ENCODE peak calls at places on chromosomes 5 and 9, in nine cellular contexts. H is posterior vena cava; T is right atrium auricular region; G is germinal center; R is HFF-Myc; X is naive thymus-derived CD8-positive, alpha-beta T cell; Q is GM19239; E is Daoy; S is NCI-H1092 treated with DMSO at 0.1 percent for 48 hours. V is an unnamed sample.

GRCh38 chr9:112174223-112174964 is 703 bp downstream of the SUSD1 start:
- DNase-seq in X (peak), S (peak), G (peak), E (peak), H (peak), Q (peak), T (peak), R (peak), V (peak)

GRCh38 chr9:68978054-68978453 is 35.9 kb downstream of the PRKACG start:
- DNase-seq in T (no peak), Q (no peak), G (no peak), H (no peak), E (no peak), R (no peak), S (no peak), X (no peak), V (no peak)

GRCh38 chr5:40568548-40568947 is 111.2 kb upstream of the PTGER4 start:
- DNase-seq in G (no peak), S (no peak), E (no peak), Q (no peak), R (no peak), X (no peak), T (no peak), H (no peak), V (no peak)

GRCh38 chr5:163596536-163596935 is 91.1 kb downstream of the MAT2B start:
- DNase-seq in G (no peak), E (no peak), H (no peak), S (no peak), R (no peak), X (no peak), Q (no peak), T (no peak), V (no peak)

GRCh38 chr9:109466623-109467590 is 31.2 kb downstream of the PTPN3 start:
- DNase-seq in S (no peak), Q (no peak), E (peak), X (no peak), H (no peak), G (no peak), R (no peak), T (no peak), V (no peak)

GRCh38 chr9:6230037-6230778 is 14.6 kb downstream of the IL33 start:
- DNase-seq in R (no peak), Q (no peak), T (no peak), G (no peak), E (peak), H (no peak), X (no peak), S (no peak), V (no peak)

GRCh38 chr5:86909896-86910295 is 292.2 kb downstream of the COX7C start:
- DNase-seq in E (peak), G (no peak), Q (no peak), T (no peak), S (no peak), R (peak), H (no peak), X (no peak), V (no peak)

GRCh38 chr5:16756692-16757091 is 139.9 kb upstream of the RETREG1 start:
- DNase-seq in R (no peak), G (no peak), S (no peak), T (no peak), X (no peak), E (no peak), H (no peak), Q (no peak), V (no peak)

GRCh38 chr5:62432618-62433064 is 20.1 kb downstream of the IPO11 start:
- DNase-seq in Q (no peak), G (no peak), H (no peak), T (no peak), R (no peak), X (no peak), E (no peak), S (no peak), V (no peak)

GRCh38 chr9:132588501-132589147 is 6.2 kb downstream of the BARHL1 start:
- DNase-seq in G (no peak), H (peak), X (no peak), S (no peak), R (no peak), Q (no peak), E (no peak), T (no peak), V (no peak)

GRCh38 chr5:132830436-132831094 is at the start of gene SHROOM1:
- DNase-seq in T (no peak), R (no peak), S (peak), X (no peak), H (peak), G (peak), Q (peak), E (peak), V (peak)

GRCh38 chr9:113548221-113549041 is 84.9 kb downstream of the RGS3 start:
- DNase-seq in R (no peak), G (no peak), S (no peak), H (peak), Q (no peak), E (peak), T (peak), X (no peak), V (peak)

GRCh38 chr9:121455527-121456239 is 44.0 kb downstream of the GGTA1 start:
- DNase-seq in S (no peak), R (no peak), Q (no peak), E (peak), H (no peak), T (no peak), X (peak), G (no peak), V (no peak)

GRCh38 chr5:155726267-155726666 is 600.7 kb upstream of the SGCD start:
- DNase-seq in S (no peak), H (no peak), E (no peak), R (peak), G (no peak), Q (no peak), X (no peak), T (no peak), V (no peak)

GRCh38 chr5:41629897-41630296 is 119.5 kb upstream of the PLCXD3 start:
- DNase-seq in G (no peak), H (no peak), E (no peak), T (no peak), X (no peak), S (no peak), R (no peak), Q (no peak), V (no peak)

GRCh38 chr5:61289669-61290363 is 42.2 kb upstream of the ZSWIM6 start:
- DNase-seq in T (no peak), X (no peak), Q (no peak), S (no peak), R (no peak), H (no peak), E (no peak), G (no peak), V (no peak)

GRCh38 chr9:123168526-123168925 is 99.9 kb downstream of the STRBP start:
- DNase-seq in R (no peak), T (no peak), X (no peak), G (no peak), Q (no peak), H (no peak), S (no peak), E (no peak), V (no peak)

GRCh38 chr5:16712600-16712999 is 95.8 kb upstream of the RETREG1 start:
- DNase-seq in X (no peak), G (no peak), T (no peak), S (peak), H (no peak), E (no peak), Q (no peak), R (no peak), V (no peak)

GRCh38 chr5:100902406-100903035 is 561 bp downstream of the ST8SIA4 start:
- DNase-seq in Q (no peak), T (no peak), X (no peak), G (no peak), H (no peak), S (peak), R (no peak), E (no peak), V (no peak)

GRCh38 chr5:149274964-149275363 is 3.3 kb downstream of the AFAP1L1 start:
- DNase-seq in H (no peak), Q (no peak), X (no peak), E (no peak), S (no peak), G (no peak), R (no peak), T (no peak), V (no peak)

GRCh38 chr5:140025736-140026135 is 17.4 kb downstream of the NRG2 start:
- DNase-seq in X (no peak), E (no peak), S (no peak), G (no peak), Q (no peak), R (no peak), T (no peak), H (no peak), V (no peak)

GRCh38 chr9:119961774-119962408 is 592.7 kb upstream of the BRINP1 start:
- DNase-seq in Q (peak), X (no peak), E (peak), G (peak), R (no peak), S (no peak), H (no peak), T (no peak), V (no peak)

GRCh38 chr5:79020861-79021561 is 35.9 kb upstream of the ARSB start:
- DNase-seq in R (peak), G (peak), T (no peak), X (peak), S (peak), Q (peak), E (peak), H (peak), V (no peak)

GRCh38 chr5:151432210-151432609 is 15.2 kb upstream of the SLC36A1 start:
- DNase-seq in R (no peak), G (no peak), H (no peak), E (no peak), S (no peak), T (no peak), Q (no peak), X (no peak), V (no peak)

GRCh38 chr5:31408814-31409213 is 123.1 kb downstream of the DROSHA start:
- DNase-seq in E (peak), H (no peak), Q (no peak), G (no peak), T (no peak), R (peak), S (no peak), X (no peak), V (no peak)

GRCh38 chr5:87784869-87785268 is 372.1 kb upstream of the CCNH start:
- DNase-seq in S (no peak), H (no peak), X (no peak), T (no peak), E (no peak), G (no peak), Q (no peak), R (no peak), V (no peak)

GRCh38 chr5:60586307-60586901 is 113.6 kb downstream of the DEPDC1B start:
- DNase-seq in S (no peak), X (no peak), E (no peak), Q (no peak), H (no peak), R (no peak), T (no peak), G (no peak), V (no peak)

GRCh38 chr9:36063804-36064447 is 27.2 kb downstream of the RECK start:
- DNase-seq in X (no peak), T (no peak), G (no peak), H (no peak), Q (no peak), S (no peak), R (no peak), E (no peak), V (no peak)

GRCh38 chr5:153147891-153148623 is 342.4 kb upstream of the GRIA1 start:
- DNase-seq in R (peak), E (no peak), H (no peak), Q (no peak), T (no peak), X (no peak), S (peak), G (no peak), V (no peak)

GRCh38 chr5:158013939-158014338 is 155.0 kb upstream of the CLINT1 start:
- DNase-seq in X (no peak), S (no peak), T (no peak), Q (no peak), H (no peak), E (peak), R (no peak), G (peak), V (no peak)